ENCODE peak calls at places on chromosomes 3 and 15, in six cellular contexts. J is glutamatergic neuron, O is MCF 10A, I is T-helper 9 cell, F is GM04504, W is WTC11. Y is an unnamed sample.
A peak's percentile ranks its signal among the peaks of the same experiment; 100 is the strongest.

GRCh38 chr3:54628888-54629368 is 298.9 kb downstream of the LRTM1 start:
- DNase-seq in J (no peak), F (no peak), W (no peak), O (peak; percentile 16), I (no peak), Y (no peak)

GRCh38 chr3:107705046-107705445 is 182.3 kb downstream of the BBX start:
- DNase-seq in F (peak; percentile 34), I (no peak), O (no peak), W (no peak), J (no peak), Y (no peak)

GRCh38 chr3:39917060-39917773 is 107.8 kb downstream of the MYRIP start:
- DNase-seq in F (no peak), I (no peak), O (peak; percentile 17), W (no peak), J (no peak), Y (no peak)

GRCh38 chr3:114644372-114644771 is 350.5 kb downstream of the TIGIT start:
- DNase-seq in J (no peak), F (no peak), I (no peak), W (no peak), O (no peak), Y (no peak)

GRCh38 chr3:4984511-4984864 is 5.3 kb downstream of the BHLHE40 start:
- DNase-seq in F (no peak), J (no peak), I (no peak), W (no peak), O (peak; percentile 42), Y (no peak)

GRCh38 chr15:98955980-98956723 is 51.4 kb downstream of the PGPEP1L start:
- DNase-seq in O (no peak), J (no peak), W (no peak), F (no peak), I (no peak), Y (no peak)

GRCh38 chr3:51960386-51960785 is 5.2 kb downstream of the GPR62 start:
- DNase-seq in J (no peak), I (no peak), F (no peak), O (no peak), W (no peak), Y (no peak)

GRCh38 chr15:90883971-90884718 is at the start of gene FES:
- DNase-seq in J (no peak), O (no peak), I (no peak), W (peak; percentile 67), F (no peak), Y (no peak)

GRCh38 chr3:169286992-169287391 is 376.5 kb downstream of the MECOM start:
- DNase-seq in I (no peak), J (no peak), F (no peak), W (no peak), O (no peak), Y (no peak)

GRCh38 chr3:32177702-32178198 is 60.7 kb upstream of the CMTM8 start:
- DNase-seq in W (peak; percentile 76), O (peak; percentile 89), F (no peak), J (peak; percentile 62), I (peak; percentile 18), Y (peak; percentile 35)